ENCODE peak calls at places on chromosomes 11 and 22, in ten cellular contexts. P is cardiac fibroblast, M is omental fat pad, H is PC-3, B is GM12865, S is spleen, A is HFFc6, W is nephron progenitor cell, R is heart right ventricle, J is RWPE2. N is an unnamed sample.

GRCh38 chr22:38454011-38454360 is 1.0 kb downstream of the KCNJ4 start:
- DNase-seq in P (no peak), M (no peak), H (no peak), B (no peak), S (no peak), A (no peak), W (no peak), R (no peak), J (no peak), N (no peak)

GRCh38 chr11:120467627-120468026 is 43.9 kb upstream of the GRIK4 start:
- DNase-seq in P (no peak), M (no peak), H (peak), B (no peak), S (no peak), A (peak), W (no peak), R (no peak), J (no peak), N (no peak)

GRCh38 chr11:33844236-33844635 is 47.6 kb downstream of the LMO2 start:
- DNase-seq in P (no peak), M (no peak), H (no peak), B (no peak), S (no peak), A (no peak), W (no peak), R (no peak), J (no peak), N (no peak)

GRCh38 chr11:40388097-40388818 is 1071.2 kb downstream of the LRRC4C start:
- DNase-seq in P (no peak), M (no peak), H (peak), B (no peak), S (no peak), A (peak), W (no peak), R (no peak), J (no peak), N (peak)

GRCh38 chr11:407651-408080 is 7.1 kb downstream of the SIGIRR start:
- DNase-seq in P (no peak), M (no peak), H (no peak), B (no peak), S (no peak), A (no peak), W (no peak), R (no peak), J (no peak), N (no peak)

GRCh38 chr11:3855808-3856491 is 486 bp downstream of the STIM1 start:
- DNase-seq in P (no peak), M (no peak), H (peak), B (peak), S (peak), A (no peak), W (peak), R (peak), J (peak), N (peak)

GRCh38 chr22:45212992-45213751 is 27.5 kb downstream of the KIAA0930 start:
- DNase-seq in P (peak), M (no peak), H (no peak), B (no peak), S (peak), A (peak), W (no peak), R (peak), J (peak), N (peak)

GRCh38 chr11:9951714-9952275 is 287.9 kb downstream of the SWAP70 start:
- DNase-seq in P (peak), M (no peak), H (no peak), B (no peak), S (no peak), A (no peak), W (no peak), R (no peak), J (no peak), N (no peak)

GRCh38 chr11:90242894-90243416 is 20.1 kb upstream of the CHORDC1 start:
- DNase-seq in P (no peak), M (no peak), H (no peak), B (no peak), S (no peak), A (no peak), W (no peak), R (no peak), J (no peak), N (no peak)

GRCh38 chr11:64396079-64396591 is 37.2 kb downstream of the RPS6KA4 start:
- DNase-seq in P (peak), M (no peak), H (no peak), B (no peak), S (no peak), A (no peak), W (peak), R (no peak), J (no peak), N (no peak)

GRCh38 chr11:114433376-114433775 is 5.9 kb upstream of the REXO2 start:
- DNase-seq in P (no peak), M (no peak), H (no peak), B (no peak), S (no peak), A (no peak), W (no peak), R (no peak), J (no peak), N (no peak)

GRCh38 chr22:37182101-37182948 is 5.7 kb downstream of the C1QTNF6 start:
- DNase-seq in P (no peak), M (no peak), H (no peak), B (no peak), S (peak), A (no peak), W (no peak), R (no peak), J (peak), N (no peak)

GRCh38 chr22:26718905-26719304 is 61.5 kb downstream of the MIAT start:
- DNase-seq in P (peak), M (no peak), H (peak), B (no peak), S (no peak), A (peak), W (no peak), R (no peak), J (no peak), N (peak)

GRCh38 chr11:126062679-126063509 is at the start of gene CDON:
- DNase-seq in P (peak), M (peak), H (peak), B (peak), S (peak), A (peak), W (peak), R (peak), J (peak), N (peak)

GRCh38 chr11:69892237-69892985 is 73.2 kb upstream of the FGF3 start:
- DNase-seq in P (no peak), M (no peak), H (no peak), B (no peak), S (peak), A (no peak), W (no peak), R (no peak), J (peak), N (no peak)
- TF ChIP-seq CTCF in P (no peak), M (no peak), H (peak), B (no peak), S (no peak), A (peak), W (peak), R (no peak), J (no peak), N (no peak)

DNA sequence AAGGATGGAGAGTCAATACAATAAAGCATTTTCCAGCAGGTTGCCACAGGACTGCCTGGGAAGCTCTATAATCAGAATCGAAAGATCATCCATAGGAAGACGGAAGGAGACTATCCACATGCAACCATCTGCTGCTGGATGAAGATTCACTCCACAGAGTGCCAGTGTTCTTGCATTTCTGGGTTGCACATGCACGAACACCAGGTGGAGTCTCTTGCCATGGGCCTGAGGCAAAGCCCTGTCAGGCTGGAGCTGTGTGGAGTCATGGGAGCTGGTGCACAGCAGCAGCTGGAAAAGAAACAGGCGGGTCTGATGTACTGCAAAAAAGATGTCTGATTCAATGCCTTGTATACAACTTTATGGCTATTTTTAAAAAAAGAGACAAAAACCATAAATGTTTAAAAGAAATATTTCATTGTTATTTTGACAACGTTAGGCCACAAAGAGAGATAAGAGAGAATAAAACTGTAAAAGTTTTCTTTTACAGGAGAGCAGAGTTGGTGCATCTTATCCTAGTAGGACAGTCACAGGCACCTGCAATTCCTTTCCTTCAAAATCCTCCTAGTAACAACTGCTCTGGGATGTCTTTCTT is 12.9 kb upstream of the FAT3 start:
- DNase-seq in P (peak), M (no peak), H (peak), B (no peak), S (no peak), A (peak), W (peak), R (peak), J (no peak), N (no peak)
- TF ChIP-seq CTCF in P (peak), M (no peak), H (peak), B (no peak), S (no peak), A (peak), W (peak), R (no peak), J (peak), N (peak)

DNA sequence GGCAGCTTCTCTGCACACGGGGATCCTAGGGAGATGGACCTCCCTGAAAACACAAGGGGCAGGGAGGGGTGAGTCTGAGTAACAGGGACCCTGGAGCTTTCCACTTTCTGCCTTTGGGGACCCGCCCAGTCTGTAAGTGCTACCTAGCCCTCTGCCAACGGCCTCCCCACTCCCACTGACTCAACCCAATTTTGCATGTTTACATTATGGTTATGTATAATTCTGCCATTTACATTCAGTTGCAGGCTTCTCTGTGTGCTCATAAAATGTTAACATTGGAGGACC is 105.9 kb downstream of the DSCAML1 start:
- DNase-seq in P (no peak), M (no peak), H (peak), B (no peak), S (no peak), A (no peak), W (no peak), R (no peak), J (no peak), N (no peak)
- TF ChIP-seq CTCF in P (no peak), M (no peak), H (no peak), B (no peak), S (no peak), A (no peak), W (no peak), R (no peak), J (no peak), N (no peak)

DNA sequence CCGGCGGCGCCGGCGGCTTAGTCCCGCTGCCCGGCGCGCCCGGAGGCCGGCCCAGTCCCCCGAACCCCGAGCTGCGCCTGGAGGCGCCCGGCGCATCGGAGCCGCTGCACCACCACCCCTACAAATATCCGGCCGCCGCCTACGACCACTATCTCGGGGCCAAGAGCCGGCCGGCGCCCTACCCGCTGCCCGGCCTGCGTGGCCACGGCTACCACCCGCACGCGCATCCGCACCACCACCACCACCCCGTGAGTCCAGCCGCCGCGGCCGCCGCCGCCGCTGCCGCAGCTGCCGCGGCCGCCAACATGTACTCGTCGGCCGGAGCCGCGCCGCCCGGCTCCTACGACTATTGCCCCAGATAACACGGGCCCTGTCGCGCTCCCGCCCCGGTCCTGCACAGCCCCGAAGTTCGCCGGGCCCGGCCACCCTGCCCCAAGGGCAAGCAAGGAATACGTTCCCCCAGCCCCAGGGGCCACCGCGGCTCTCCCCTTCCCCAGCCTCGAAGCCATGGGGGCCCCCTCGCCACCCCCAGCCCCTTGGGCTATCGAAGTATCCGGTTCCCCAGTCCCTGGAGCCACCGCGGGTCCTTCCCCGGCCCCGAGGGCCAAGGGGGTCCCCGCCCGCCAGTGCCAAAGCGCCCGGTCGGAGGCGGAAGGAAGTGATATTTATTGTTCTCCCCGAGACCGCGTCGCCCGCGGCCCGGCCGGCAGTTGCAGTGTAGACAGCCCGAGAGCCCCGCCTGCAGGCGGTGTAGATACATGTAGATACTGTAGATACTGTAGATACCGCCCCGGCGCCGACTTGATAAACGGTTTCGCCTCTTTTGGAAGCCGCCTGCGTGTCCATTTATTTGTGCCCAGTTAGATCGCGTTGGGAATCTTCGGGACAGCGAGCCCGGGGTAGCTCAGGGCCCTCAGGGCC is 6.2 kb downstream of the TBX1 start:
- DNase-seq in P (no peak), M (no peak), H (no peak), B (peak), S (peak), A (no peak), W (peak), R (no peak), J (no peak), N (no peak)
- TF ChIP-seq CTCF in P (peak), M (no peak), H (no peak), B (peak), S (peak), A (peak), W (no peak), R (no peak), J (peak), N (peak)

DNA sequence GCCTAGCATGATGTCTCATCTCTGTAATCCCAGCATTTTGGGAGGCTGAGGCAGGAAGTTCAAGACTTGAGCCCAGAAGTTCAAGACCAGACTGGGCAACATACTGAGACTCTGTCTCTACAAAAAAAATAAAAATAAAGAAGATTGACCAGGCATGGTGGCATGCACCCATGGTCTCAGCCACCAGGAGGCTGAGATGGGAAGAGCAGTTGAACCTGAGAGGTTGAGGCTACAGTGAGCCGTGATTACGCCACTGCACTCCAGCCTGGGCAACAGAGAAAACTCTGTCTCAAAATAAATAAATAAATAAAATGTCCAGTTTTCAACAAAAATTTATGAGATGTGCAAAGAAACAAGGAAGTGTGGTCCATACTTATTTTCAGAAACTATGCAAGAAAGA is 28.3 kb downstream of the EFCAB6 start:
- DNase-seq in P (no peak), M (no peak), H (peak), B (no peak), S (no peak), A (no peak), W (no peak), R (no peak), J (no peak), N (no peak)
- TF ChIP-seq CTCF in P (peak), M (no peak), H (peak), B (no peak), S (no peak), A (peak), W (no peak), R (no peak), J (no peak), N (peak)

GRCh38 chr11:47847892-47848635 is at the start of gene NUP160:
- DNase-seq in P (peak), M (peak), H (peak), B (peak), S (peak), A (peak), W (peak), R (peak), J (peak), N (peak)
- TF ChIP-seq CTCF in P (no peak), M (no peak), H (no peak), B (no peak), S (no peak), A (peak), W (no peak), R (no peak), J (no peak), N (no peak)

GRCh38 chr22:29480512-29481264 is 670 bp downstream of the NEFH start:
- DNase-seq in P (peak), M (no peak), H (no peak), B (no peak), S (no peak), A (no peak), W (peak), R (no peak), J (no peak), N (peak)
- TF ChIP-seq CTCF in P (no peak), M (no peak), H (no peak), B (no peak), S (no peak), A (no peak), W (peak), R (no peak), J (no peak), N (no peak)

GRCh38 chr11:60932605-60933346 is 8.5 kb downstream of the TMEM132A start:
- DNase-seq in P (no peak), M (no peak), H (no peak), B (no peak), S (peak), A (no peak), W (no peak), R (no peak), J (no peak), N (no peak)

GRCh38 chr11:60929774-60930173 is 5.5 kb downstream of the TMEM132A start:
- DNase-seq in P (no peak), M (no peak), H (no peak), B (no peak), S (no peak), A (no peak), W (no peak), R (no peak), J (no peak), N (no peak)

GRCh38 chr11:60931897-60932296 is 7.6 kb downstream of the TMEM132A start:
- DNase-seq in P (no peak), M (no peak), H (no peak), B (no peak), S (peak), A (no peak), W (no peak), R (no peak), J (no peak), N (no peak)

GRCh38 chr11:60928563-60929001 is 4.3 kb downstream of the TMEM132A start:
- DNase-seq in P (no peak), M (no peak), H (no peak), B (no peak), S (peak), A (no peak), W (no peak), R (no peak), J (no peak), N (no peak)

GRCh38 chr11:60930394-60930793 is 6.1 kb downstream of the TMEM132A start:
- DNase-seq in P (no peak), M (no peak), H (no peak), B (no peak), S (peak), A (no peak), W (no peak), R (no peak), J (no peak), N (no peak)
- TF ChIP-seq CTCF in P (no peak), M (no peak), H (no peak), B (no peak), S (no peak), A (no peak), W (no peak), R (no peak), J (no peak), N (no peak)

GRCh38 chr11:131397666-131398065 is 27.3 kb downstream of the NTM start:
- DNase-seq in P (no peak), M (no peak), H (no peak), B (no peak), S (no peak), A (no peak), W (no peak), R (no peak), J (no peak), N (no peak)

GRCh38 chr11:131389582-131389981 is 19.2 kb downstream of the NTM start:
- DNase-seq in P (no peak), M (no peak), H (no peak), B (no peak), S (no peak), A (no peak), W (no peak), R (no peak), J (no peak), N (no peak)

GRCh38 chr11:131391161-131391560 is 20.7 kb downstream of the NTM start:
- DNase-seq in P (no peak), M (no peak), H (no peak), B (no peak), S (no peak), A (no peak), W (no peak), R (no peak), J (no peak), N (no peak)

GRCh38 chr11:131392528-131393255 is 22.3 kb downstream of the NTM start:
- DNase-seq in P (peak), M (no peak), H (peak), B (no peak), S (no peak), A (no peak), W (no peak), R (no peak), J (no peak), N (no peak)
- TF ChIP-seq CTCF in P (no peak), M (no peak), H (no peak), B (peak), S (no peak), A (peak), W (no peak), R (no peak), J (no peak), N (no peak)

GRCh38 chr11:82494988-82495432 is 238.7 kb downstream of the FAM181B start:
- DNase-seq in P (no peak), M (no peak), H (peak), B (peak), S (no peak), A (no peak), W (peak), R (no peak), J (no peak), N (no peak)
- TF ChIP-seq CTCF in P (no peak), M (no peak), H (peak), B (peak), S (peak), A (no peak), W (peak), R (no peak), J (peak), N (no peak)

N was measured in foreskin fibroblast.